ENCODE peak calls at places on chromosomes 1 and 21, in four cellular contexts. One of them, this sample, is unnamed.

GRCh38 chr1:110339427-110340206 is 440 bp downstream of the RBM15 start:
- DNase-seq in HepG2: peak
- DNase-seq in K562: peak
- DNase-seq in GM12878: no peak
- DNase-seq in this sample: no peak

GRCh38 chr1:231357831-231358354 is 19.8 kb downstream of the SPRTN start:
- DNase-seq in HepG2: peak
- DNase-seq in K562: peak
- DNase-seq in GM12878: peak
- DNase-seq in this sample: peak

GRCh38 chr21:29914326-29914725 is 25.5 kb downstream of the GRIK1 start:
- DNase-seq in HepG2: no peak
- DNase-seq in K562: no peak
- DNase-seq in GM12878: no peak
- DNase-seq in this sample: no peak

GRCh38 chr21:14071902-14072734 is 138.6 kb downstream of the LIPI start:
- DNase-seq in HepG2: no peak
- DNase-seq in K562: no peak
- DNase-seq in GM12878: no peak
- DNase-seq in this sample: no peak

GRCh38 chr1:46735708-46736324 is 16.9 kb upstream of the EFCAB14 start:
- DNase-seq in HepG2: peak
- DNase-seq in K562: peak
- DNase-seq in GM12878: no peak
- DNase-seq in this sample: peak

GRCh38 chr1:171788696-171789095 is 7.2 kb downstream of the METTL13 start:
- DNase-seq in HepG2: no peak
- DNase-seq in K562: no peak
- DNase-seq in GM12878: no peak
- DNase-seq in this sample: no peak

GRCh38 chr1:4137621-4138390 is 237.7 kb upstream of the C1orf174 start:
- DNase-seq in HepG2: no peak
- DNase-seq in K562: no peak
- DNase-seq in GM12878: no peak
- DNase-seq in this sample: no peak

GRCh38 chr1:29033829-29034466 is 89.8 kb downstream of the TMEM200B start:
- DNase-seq in HepG2: peak
- DNase-seq in K562: peak
- DNase-seq in GM12878: peak
- DNase-seq in this sample: peak

GRCh38 chr1:234512376-234512965 is 33.5 kb upstream of the TARBP1 start:
- DNase-seq in HepG2: no peak
- DNase-seq in K562: no peak
- DNase-seq in GM12878: no peak
- DNase-seq in this sample: no peak

GRCh38 chr1:158203693-158204457 is 23.2 kb downstream of the CD1D start:
- DNase-seq in HepG2: peak
- DNase-seq in K562: peak
- DNase-seq in GM12878: peak
- DNase-seq in this sample: peak

GRCh38 chr1:8661185-8662110 is 156.0 kb downstream of the RERE start:
- DNase-seq in HepG2: no peak
- DNase-seq in K562: no peak
- DNase-seq in GM12878: peak
- DNase-seq in this sample: no peak

GRCh38 chr1:42052300-42052699 is 100.9 kb upstream of the GUCA2B start:
- DNase-seq in HepG2: no peak
- DNase-seq in K562: no peak
- DNase-seq in GM12878: no peak
- DNase-seq in this sample: no peak

GRCh38 chr1:29520571-29521437 is 284.5 kb downstream of the PTPRU start:
- DNase-seq in HepG2: no peak
- DNase-seq in K562: no peak
- DNase-seq in GM12878: no peak
- DNase-seq in this sample: no peak

GRCh38 chr1:32501865-32502264 is 37.0 kb downstream of the ZBTB8B start:
- DNase-seq in HepG2: no peak
- DNase-seq in K562: no peak
- DNase-seq in GM12878: no peak
- DNase-seq in this sample: no peak

GRCh38 chr1:229254910-229255541 is 15.9 kb upstream of the RAB4A start:
- DNase-seq in HepG2: peak
- DNase-seq in K562: no peak
- DNase-seq in GM12878: no peak
- DNase-seq in this sample: no peak

GRCh38 chr1:231931146-231931545 is 304.6 kb downstream of the DISC1 start:
- DNase-seq in HepG2: no peak
- DNase-seq in K562: no peak
- DNase-seq in GM12878: no peak
- DNase-seq in this sample: no peak

GRCh38 chr21:36615274-36615964 is 83.5 kb upstream of the SIM2 start:
- DNase-seq in HepG2: peak
- DNase-seq in K562: no peak
- DNase-seq in GM12878: no peak
- DNase-seq in this sample: peak

GRCh38 chr1:167491586-167492408 is 26.5 kb downstream of the CD247 start:
- DNase-seq in HepG2: no peak
- DNase-seq in K562: no peak
- DNase-seq in GM12878: no peak
- DNase-seq in this sample: no peak

GRCh38 chr1:109910963-109911798 is 532 bp downstream of the CSF1 start:
- DNase-seq in HepG2: no peak
- DNase-seq in K562: peak
- DNase-seq in GM12878: no peak
- DNase-seq in this sample: peak

GRCh38 chr1:16971330-16972209 is 8.8 kb downstream of the MFAP2 start:
- DNase-seq in HepG2: no peak
- DNase-seq in K562: peak
- DNase-seq in GM12878: no peak
- DNase-seq in this sample: no peak

GRCh38 chr1:33824971-33825370 is 38.9 kb upstream of the HMGB4 start:
- DNase-seq in HepG2: no peak
- DNase-seq in K562: no peak
- DNase-seq in GM12878: no peak
- DNase-seq in this sample: no peak

DNA sequence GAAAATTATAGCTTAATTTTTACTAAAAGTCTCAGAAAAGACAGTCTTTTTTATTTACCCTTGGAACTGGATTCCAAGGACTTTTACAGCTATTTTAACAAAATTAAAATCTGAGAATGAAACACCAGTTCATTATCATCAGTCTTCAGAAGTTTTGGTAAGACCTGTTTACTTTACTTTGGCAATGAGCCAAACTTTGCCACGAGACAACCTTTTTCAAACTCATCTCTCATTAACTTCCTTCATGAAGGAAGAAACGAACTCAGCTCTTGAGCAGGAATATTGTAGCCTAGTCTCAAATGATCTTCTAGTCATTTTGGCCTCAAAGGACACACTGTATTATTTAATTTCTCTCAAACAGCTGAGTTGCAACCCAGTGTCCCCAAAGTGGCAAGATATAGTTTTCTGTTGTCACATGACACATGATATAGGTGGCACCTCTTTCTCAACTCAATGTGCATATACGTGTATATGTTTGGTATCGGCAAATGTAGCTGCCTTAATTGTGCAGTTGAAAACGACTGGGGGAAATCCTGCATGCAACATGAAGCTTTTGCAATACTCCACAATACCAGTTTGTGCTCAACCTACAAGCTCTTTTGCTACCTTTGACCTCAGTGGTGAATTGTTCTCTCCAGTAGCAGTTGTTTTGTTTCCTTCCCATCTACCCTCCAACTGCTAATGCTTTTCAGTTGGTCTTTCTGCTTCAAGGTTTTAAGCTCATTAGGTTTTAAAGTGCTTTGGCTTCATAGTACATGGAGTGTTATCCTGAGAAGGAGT is 8.4 kb upstream of the GNG4 start:
- DNase-seq in HepG2: peak
- DNase-seq in K562: no peak
- DNase-seq in GM12878: no peak
- DNase-seq in this sample: no peak
- TF ChIP-seq FOXK2 in HepG2: no peak
- TF ChIP-seq FOXK2 in K562: no peak
- TF ChIP-seq FOXK2 in GM12878: no peak
- TF ChIP-seq FOXK2 in this sample: no peak

GRCh38 chr1:115809847-115810246 is 31.1 kb downstream of the NHLH2 start:
- DNase-seq in HepG2: no peak
- DNase-seq in K562: no peak
- DNase-seq in GM12878: no peak
- DNase-seq in this sample: no peak

GRCh38 chr1:115811140-115811828 is 29.6 kb downstream of the NHLH2 start:
- DNase-seq in HepG2: no peak
- DNase-seq in K562: no peak
- DNase-seq in GM12878: no peak
- DNase-seq in this sample: no peak

GRCh38 chr1:115810609-115811008 is 30.3 kb downstream of the NHLH2 start:
- DNase-seq in HepG2: no peak
- DNase-seq in K562: no peak
- DNase-seq in GM12878: no peak
- DNase-seq in this sample: no peak

GRCh38 chr1:115807723-115808122 is 33.2 kb downstream of the NHLH2 start:
- DNase-seq in HepG2: peak
- DNase-seq in K562: peak
- DNase-seq in GM12878: peak
- DNase-seq in this sample: peak
- TF ChIP-seq TARDBP in HepG2: no peak
- TF ChIP-seq TARDBP in K562: no peak
- TF ChIP-seq TARDBP in GM12878: no peak
- TF ChIP-seq TARDBP in this sample: no peak

DNA sequence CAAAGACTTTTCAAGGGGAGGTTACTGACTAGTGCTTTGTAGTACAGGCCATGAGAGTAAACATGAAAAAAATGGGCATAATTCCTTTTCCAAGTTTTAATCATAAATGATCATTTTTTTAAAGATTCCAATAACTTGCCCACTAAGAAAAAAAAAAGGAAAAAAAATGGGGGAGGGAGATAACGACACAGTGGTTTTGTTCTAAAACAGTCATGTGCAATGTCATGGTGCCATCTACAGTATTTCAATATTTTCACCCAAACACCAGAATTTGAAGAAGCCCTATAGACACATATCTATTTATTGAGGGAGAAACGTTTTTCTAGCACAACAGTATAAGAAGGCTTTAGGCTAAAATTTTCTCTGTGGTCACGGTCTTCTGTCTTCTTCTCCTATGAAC is 250.2 kb downstream of the LTN1 start:
- DNase-seq in HepG2: no peak
- DNase-seq in K562: no peak
- DNase-seq in GM12878: no peak
- DNase-seq in this sample: no peak
- TF ChIP-seq FOXK2 in HepG2: no peak
- TF ChIP-seq FOXK2 in K562: no peak
- TF ChIP-seq FOXK2 in GM12878: no peak
- TF ChIP-seq FOXK2 in this sample: no peak

GRCh38 chr1:53121319-53122172 is 20.9 kb downstream of the SLC1A7 start:
- DNase-seq in HepG2: peak
- DNase-seq in K562: no peak
- DNase-seq in GM12878: no peak
- DNase-seq in this sample: no peak
- TF ChIP-seq TARDBP in HepG2: peak
- TF ChIP-seq TARDBP in K562: no peak
- TF ChIP-seq TARDBP in GM12878: no peak
- TF ChIP-seq TARDBP in this sample: no peak

DNA sequence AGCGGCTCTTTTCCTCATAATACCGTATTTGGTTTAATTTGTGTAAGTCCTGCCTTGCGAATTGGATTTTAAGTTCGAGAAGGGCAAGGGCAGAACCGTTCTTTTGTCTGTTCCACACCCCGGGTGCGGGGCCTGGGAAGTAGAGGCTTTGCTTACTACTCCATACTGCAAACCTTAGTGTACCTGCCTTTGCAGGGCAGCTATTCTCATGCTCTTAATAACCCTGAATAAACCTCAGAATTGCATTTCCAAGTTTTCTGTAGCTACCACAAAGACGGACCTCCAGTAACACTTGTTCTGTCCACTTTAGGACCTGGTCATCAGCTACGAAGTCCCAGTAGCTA is 657 bp upstream of the HNRNPU start:
- DNase-seq in HepG2: peak
- DNase-seq in K562: no peak
- DNase-seq in GM12878: no peak
- DNase-seq in this sample: no peak
- TF ChIP-seq FOXK2 in HepG2: no peak
- TF ChIP-seq FOXK2 in K562: no peak
- TF ChIP-seq FOXK2 in GM12878: no peak
- TF ChIP-seq FOXK2 in this sample: no peak

GRCh38 chr21:43808367-43808766 is 19.0 kb downstream of the RRP1 start:
- DNase-seq in HepG2: no peak
- DNase-seq in K562: no peak
- DNase-seq in GM12878: no peak
- DNase-seq in this sample: no peak

GRCh38 chr21:43806017-43806710 is 16.8 kb downstream of the RRP1 start:
- DNase-seq in HepG2: no peak
- DNase-seq in K562: no peak
- DNase-seq in GM12878: no peak
- DNase-seq in this sample: no peak

GRCh38 chr21:43803558-43804300 is 14.4 kb downstream of the RRP1 start:
- DNase-seq in HepG2: no peak
- DNase-seq in K562: no peak
- DNase-seq in GM12878: no peak
- DNase-seq in this sample: no peak

GRCh38 chr21:43802713-43803313 is 13.4 kb downstream of the RRP1 start:
- DNase-seq in HepG2: no peak
- DNase-seq in K562: no peak
- DNase-seq in GM12878: no peak
- DNase-seq in this sample: no peak

DNA sequence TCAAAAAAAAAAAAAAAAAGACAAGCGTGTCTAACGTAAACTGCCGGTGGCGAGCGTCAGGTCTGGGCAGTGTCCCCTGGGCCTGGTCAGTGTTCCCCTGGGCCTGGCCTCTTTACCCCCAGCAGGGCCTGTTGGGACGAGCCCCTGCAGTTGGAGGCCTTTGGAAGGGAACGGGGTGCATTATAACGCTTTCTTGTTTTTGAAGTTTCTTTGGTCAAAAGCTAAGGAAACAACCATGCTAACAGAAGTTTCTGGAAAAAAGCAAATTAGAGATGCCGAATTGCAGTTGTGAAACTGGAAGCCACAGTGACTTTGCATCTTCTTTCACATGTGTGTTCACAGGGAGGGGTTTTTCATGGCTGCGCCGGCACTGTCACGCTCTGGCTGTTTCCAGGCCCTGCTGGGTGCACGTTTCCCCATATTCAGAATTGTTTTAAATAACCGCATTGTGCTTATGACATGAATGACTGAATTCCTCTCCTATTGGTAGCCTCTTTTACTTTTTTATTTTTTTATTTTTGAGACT is 16.0 kb downstream of the RRP1 start:
- DNase-seq in HepG2: no peak
- DNase-seq in K562: no peak
- DNase-seq in GM12878: peak
- DNase-seq in this sample: no peak
- TF ChIP-seq TARDBP in HepG2: no peak
- TF ChIP-seq TARDBP in K562: no peak
- TF ChIP-seq TARDBP in GM12878: no peak
- TF ChIP-seq TARDBP in this sample: no peak